ENCODE peak calls at places on chromosome 20, in four cellular contexts. One of them, this sample, is unnamed.

GRCh38 chr20:46077642-46078305 is 12.0 kb downstream of the NCOA5 start:
- DNase-seq in cardiac fibroblast: no peak
- DNase-seq in heart left ventricle: no peak
- DNase-seq in Calu3: no peak
- DNase-seq in this sample: no peak

GRCh38 chr20:23268792-23269354 is 81.7 kb upstream of the NXT1 start:
- DNase-seq in cardiac fibroblast: no peak
- DNase-seq in heart left ventricle: no peak
- DNase-seq in Calu3: no peak
- DNase-seq in this sample: no peak

GRCh38 chr20:48502758-48503157 is 325.0 kb downstream of the PREX1 start:
- DNase-seq in cardiac fibroblast: no peak
- DNase-seq in heart left ventricle: no peak
- DNase-seq in Calu3: no peak
- DNase-seq in this sample: no peak

GRCh38 chr20:34946661-34947060 is 8.9 kb downstream of the GSS start:
- DNase-seq in cardiac fibroblast: no peak
- DNase-seq in heart left ventricle: no peak
- DNase-seq in Calu3: no peak
- DNase-seq in this sample: no peak

GRCh38 chr20:6698056-6698455 is 69.4 kb upstream of the BMP2 start:
- DNase-seq in cardiac fibroblast: no peak
- DNase-seq in heart left ventricle: no peak
- DNase-seq in Calu3: peak
- DNase-seq in this sample: no peak

GRCh38 chr20:17636523-17637412 is 45.3 kb downstream of the RRBP1 start:
- DNase-seq in cardiac fibroblast: peak
- DNase-seq in heart left ventricle: no peak
- DNase-seq in Calu3: no peak
- DNase-seq in this sample: no peak

GRCh38 chr20:58102252-58102651 is 126.2 kb downstream of the ANKRD60 start:
- DNase-seq in cardiac fibroblast: peak
- DNase-seq in heart left ventricle: no peak
- DNase-seq in Calu3: no peak
- DNase-seq in this sample: no peak

GRCh38 chr20:22575087-22575721 is 9.2 kb downstream of the FOXA2 start:
- DNase-seq in cardiac fibroblast: no peak
- DNase-seq in heart left ventricle: no peak
- DNase-seq in Calu3: no peak
- DNase-seq in this sample: no peak

GRCh38 chr20:24705486-24705885 is 236.1 kb downstream of the SYNDIG1 start:
- DNase-seq in cardiac fibroblast: no peak
- DNase-seq in heart left ventricle: no peak
- DNase-seq in Calu3: no peak
- DNase-seq in this sample: no peak

GRCh38 chr20:60117040-60117439 is 158.8 kb downstream of the CDH26 start:
- DNase-seq in cardiac fibroblast: no peak
- DNase-seq in heart left ventricle: no peak
- DNase-seq in Calu3: no peak
- DNase-seq in this sample: no peak

GRCh38 chr20:45508068-45508886 is 7.1 kb downstream of the SPINT3 start:
- DNase-seq in cardiac fibroblast: no peak
- DNase-seq in heart left ventricle: no peak
- DNase-seq in Calu3: peak
- DNase-seq in this sample: no peak

GRCh38 chr20:34510575-34510974 is 5.6 kb upstream of the DYNLRB1 start:
- DNase-seq in cardiac fibroblast: no peak
- DNase-seq in heart left ventricle: no peak
- DNase-seq in Calu3: no peak
- DNase-seq in this sample: no peak

GRCh38 chr20:48631114-48632016 is 196.4 kb downstream of the PREX1 start:
- DNase-seq in cardiac fibroblast: peak
- DNase-seq in heart left ventricle: no peak
- DNase-seq in Calu3: no peak
- DNase-seq in this sample: no peak

GRCh38 chr20:61480158-61480825 is 228.2 kb downstream of the CDH4 start:
- DNase-seq in cardiac fibroblast: no peak
- DNase-seq in heart left ventricle: no peak
- DNase-seq in Calu3: no peak
- DNase-seq in this sample: no peak
- TF ChIP-seq CTCF in cardiac fibroblast: no peak
- TF ChIP-seq CTCF in heart left ventricle: no peak
- TF ChIP-seq CTCF in Calu3: no peak
- TF ChIP-seq CTCF in this sample: no peak

GRCh38 chr20:54194724-54195438 is 13.0 kb upstream of the PFDN4 start:
- DNase-seq in cardiac fibroblast: no peak
- DNase-seq in heart left ventricle: no peak
- DNase-seq in Calu3: peak
- DNase-seq in this sample: no peak
- TF ChIP-seq CTCF in cardiac fibroblast: peak
- TF ChIP-seq CTCF in heart left ventricle: no peak
- TF ChIP-seq CTCF in Calu3: peak
- TF ChIP-seq CTCF in this sample: no peak

DNA sequence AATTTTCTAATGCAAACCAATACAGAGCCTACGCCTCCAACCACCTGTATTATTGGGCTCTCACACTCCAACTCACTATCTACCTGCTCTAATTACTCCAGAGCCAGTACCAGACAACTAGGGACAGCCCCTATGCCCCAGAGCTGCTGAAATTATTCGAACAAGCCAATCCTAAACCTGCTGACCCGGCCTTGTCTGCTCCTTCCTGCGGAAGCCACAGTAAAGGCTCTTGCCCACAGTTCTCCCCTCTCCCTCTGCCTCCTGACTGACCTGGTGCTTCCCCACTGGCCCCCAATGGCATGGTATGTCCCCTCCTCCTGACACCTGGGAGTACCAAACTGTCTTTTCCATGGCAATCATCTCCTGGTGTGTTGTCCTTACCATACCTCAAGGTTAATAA is 4.1 kb upstream of the TOX2 start:
- DNase-seq in cardiac fibroblast: no peak
- DNase-seq in heart left ventricle: no peak
- DNase-seq in Calu3: no peak
- DNase-seq in this sample: no peak
- TF ChIP-seq CTCF in cardiac fibroblast: no peak
- TF ChIP-seq CTCF in heart left ventricle: no peak
- TF ChIP-seq CTCF in Calu3: no peak
- TF ChIP-seq CTCF in this sample: no peak

GRCh38 chr20:38033330-38034107 is at the start of the genes RPRD1B and TTI1:
- DNase-seq in cardiac fibroblast: peak
- DNase-seq in heart left ventricle: peak
- DNase-seq in Calu3: peak
- DNase-seq in this sample: peak
- TF ChIP-seq CTCF in cardiac fibroblast: no peak
- TF ChIP-seq CTCF in heart left ventricle: no peak
- TF ChIP-seq CTCF in Calu3: no peak
- TF ChIP-seq CTCF in this sample: no peak

GRCh38 chr20:4613718-4614620 is 107.7 kb upstream of the PRND start:
- DNase-seq in cardiac fibroblast: peak
- DNase-seq in heart left ventricle: no peak
- DNase-seq in Calu3: peak
- DNase-seq in this sample: no peak
- TF ChIP-seq CTCF in cardiac fibroblast: peak
- TF ChIP-seq CTCF in heart left ventricle: peak
- TF ChIP-seq CTCF in Calu3: no peak
- TF ChIP-seq CTCF in this sample: peak

GRCh38 chr20:61253264-61253639 is 1.2 kb downstream of the CDH4 start:
- DNase-seq in cardiac fibroblast: no peak
- DNase-seq in heart left ventricle: no peak
- DNase-seq in Calu3: no peak
- DNase-seq in this sample: no peak
- TF ChIP-seq CTCF in cardiac fibroblast: no peak
- TF ChIP-seq CTCF in heart left ventricle: peak
- TF ChIP-seq CTCF in Calu3: no peak
- TF ChIP-seq CTCF in this sample: peak

DNA sequence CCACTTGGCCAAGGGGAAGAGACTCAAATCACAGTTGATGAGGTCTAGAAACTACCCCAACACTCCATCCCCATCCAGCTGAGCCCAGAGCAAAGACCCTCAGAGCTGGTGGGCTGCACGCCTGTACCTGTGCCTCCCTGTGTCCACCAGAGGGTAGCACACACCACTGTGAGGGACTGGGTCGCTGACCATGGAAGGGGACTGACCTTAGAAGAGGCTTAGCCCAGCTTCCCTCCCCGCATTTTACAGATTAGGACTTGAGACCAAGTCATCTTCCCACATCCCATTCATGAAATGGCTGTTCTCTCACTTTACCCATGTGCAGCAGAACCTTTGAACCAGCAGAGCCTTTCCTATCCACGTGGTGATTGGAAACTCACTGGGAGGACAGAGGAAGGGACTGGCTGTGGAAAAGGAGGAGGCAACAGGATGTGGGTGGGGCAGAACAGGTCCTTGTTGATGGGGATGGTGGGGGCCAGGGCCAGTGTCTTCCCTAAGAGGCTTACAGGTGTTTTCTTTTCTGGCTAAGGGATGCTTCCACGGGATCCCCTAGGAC is 44.3 kb downstream of the CPXM1 start:
- DNase-seq in cardiac fibroblast: peak
- DNase-seq in heart left ventricle: no peak
- DNase-seq in Calu3: peak
- DNase-seq in this sample: no peak
- TF ChIP-seq CTCF in cardiac fibroblast: peak
- TF ChIP-seq CTCF in heart left ventricle: peak
- TF ChIP-seq CTCF in Calu3: no peak
- TF ChIP-seq CTCF in this sample: peak

DNA sequence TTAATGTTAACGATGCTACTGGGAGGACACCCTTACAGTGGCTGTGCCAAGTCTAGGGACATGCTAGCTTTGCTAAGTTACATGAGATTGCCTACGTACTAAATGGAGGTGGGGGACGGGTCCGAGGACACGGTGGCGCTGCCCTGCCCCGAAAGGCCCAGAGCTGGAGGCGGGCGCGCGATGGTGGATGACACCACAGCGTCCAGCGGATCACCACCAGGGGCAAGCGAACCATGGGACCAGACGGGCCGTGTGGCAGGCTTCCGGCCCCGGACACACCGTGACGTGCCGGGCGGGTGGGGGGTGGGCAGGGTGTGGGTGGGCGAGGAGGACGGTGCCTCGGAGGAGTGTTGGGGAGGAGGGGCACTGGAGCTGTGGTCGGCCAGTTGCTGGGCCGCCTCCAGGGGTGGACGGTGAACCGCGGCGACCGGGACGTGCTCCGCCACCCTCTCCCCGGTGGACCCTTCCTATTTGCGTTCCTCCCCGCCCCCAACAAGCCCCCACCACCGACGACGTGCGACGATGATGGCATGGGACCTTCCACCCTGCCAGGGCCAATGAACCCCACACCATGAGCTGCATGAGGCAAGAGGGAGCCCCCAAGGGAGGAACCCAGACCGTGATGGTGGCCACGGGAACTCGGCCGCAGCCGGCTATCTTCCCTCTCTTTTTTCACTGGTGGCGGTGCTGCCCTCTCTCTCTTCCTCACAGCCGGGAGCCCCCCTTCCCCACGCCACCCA is 773.3 kb upstream of the DEFB115 start:
- DNase-seq in cardiac fibroblast: no peak
- DNase-seq in heart left ventricle: no peak
- DNase-seq in Calu3: no peak
- DNase-seq in this sample: no peak
- TF ChIP-seq CTCF in cardiac fibroblast: no peak
- TF ChIP-seq CTCF in heart left ventricle: no peak
- TF ChIP-seq CTCF in Calu3: no peak
- TF ChIP-seq CTCF in this sample: no peak

GRCh38 chr20:36745234-36745926 is 510 bp downstream of the NDRG3 start:
- DNase-seq in cardiac fibroblast: no peak
- DNase-seq in heart left ventricle: peak
- DNase-seq in Calu3: no peak
- DNase-seq in this sample: no peak
- TF ChIP-seq CTCF in cardiac fibroblast: no peak
- TF ChIP-seq CTCF in heart left ventricle: no peak
- TF ChIP-seq CTCF in Calu3: no peak
- TF ChIP-seq CTCF in this sample: peak

This sample was measured in AG09319.